ENCODE peak calls at places on chromosomes 11 and 22, in four cellular contexts. M, X, P and F are unnamed samples.

GRCh38 chr22:41603873-41604332 is 14.3 kb upstream of the PMM1 start:
- DNase-seq in X (no peak), M (no peak), P (no peak), F (no peak)

GRCh38 chr22:39932918-39933649 is 27.1 kb upstream of the TMA7B start:
- DNase-seq in P (no peak), X (no peak), M (peak; percentile 14), F (peak; percentile 53)

GRCh38 chr11:126444072-126444471 is 88.6 kb downstream of the ST3GAL4 start:
- DNase-seq in P (no peak), X (no peak), M (no peak), F (no peak)

GRCh38 chr22:27223317-27224177 is 566.2 kb downstream of the MIAT start:
- DNase-seq in P (no peak), X (no peak), M (no peak), F (no peak)

GRCh38 chr22:37820350-37820749 is 2.8 kb upstream of the GALR3 start:
- DNase-seq in M (no peak), P (no peak), X (no peak), F (no peak)

GRCh38 chr11:72575533-72576170 is 98.6 kb downstream of the PDE2A start:
- DNase-seq in P (no peak), M (no peak), X (no peak), F (peak; percentile 37)

GRCh38 chr11:114154271-114155047 is 94.9 kb downstream of the ZBTB16 start:
- DNase-seq in X (no peak), M (peak; percentile 47), P (peak; percentile 60), F (peak; percentile 29)

GRCh38 chr11:71255323-71255722 is 2.9 kb upstream of the SHANK2 start:
- DNase-seq in M (no peak), P (no peak), X (no peak), F (peak; percentile 85)

GRCh38 chr11:46387919-46388618 is 3.5 kb downstream of the CHRM4 start:
- DNase-seq in M (no peak), P (no peak), X (no peak), F (no peak)

GRCh38 chr11:36447514-36447913 is 62.6 kb downstream of the TRAF6 start:
- DNase-seq in M (no peak), P (no peak), X (no peak), F (no peak)

GRCh38 chr11:125079878-125080530 is 16.9 kb downstream of the SLC37A2 start:
- DNase-seq in M (no peak), X (no peak), P (no peak), F (no peak)

GRCh38 chr11:565921-566509 is 5.2 kb downstream of the RASSF7 start:
- DNase-seq in P (no peak), X (no peak), M (no peak), F (peak; percentile 57)

GRCh38 chr22:26086359-26086758 is 82.9 kb upstream of the SEZ6L start:
- DNase-seq in X (no peak), M (no peak), P (peak; percentile 47), F (no peak)

GRCh38 chr11:78372114-78372768 is 45.4 kb downstream of the GAB2 start:
- DNase-seq in X (no peak), P (no peak), M (no peak), F (no peak)

GRCh38 chr11:129368889-129369672 is 6.6 kb upstream of the BARX2 start:
- DNase-seq in P (no peak), M (no peak), X (no peak), F (no peak)

GRCh38 chr22:43273902-43274484 is 69.2 kb downstream of the SCUBE1 start:
- DNase-seq in X (peak; percentile 14), P (peak; percentile 58), M (peak; percentile 89), F (peak; percentile 67)

GRCh38 chr22:34966980-34967379 is 99.0 kb upstream of the ISX start:
- DNase-seq in X (no peak), M (no peak), P (no peak), F (peak; percentile 2)

GRCh38 chr22:37254206-37254866 is 10.3 kb upstream of the RAC2 start:
- DNase-seq in X (no peak), P (no peak), M (no peak), F (no peak)

GRCh38 chr11:83697518-83697917 is 411.4 kb upstream of the CCDC90B start:
- DNase-seq in P (no peak), M (no peak), X (no peak), F (no peak)

GRCh38 chr22:38176170-38176741 is 5.4 kb downstream of the PLA2G6 start:
- DNase-seq in P (peak; percentile 56), M (no peak), X (no peak), F (no peak)

GRCh38 chr22:27873476-27873875 is 45.6 kb downstream of the PITPNB start:
- DNase-seq in X (no peak), M (no peak), P (peak; percentile 43), F (no peak)

GRCh38 chr11:9001736-9002135 is 2.1 kb downstream of the NRIP3 start:
- DNase-seq in M (no peak), X (no peak), P (no peak), F (no peak)

GRCh38 chr11:111327908-111328624 is 29.7 kb downstream of the POU2AF3 start:
- DNase-seq in P (peak; percentile 24), X (no peak), M (no peak), F (no peak)

GRCh38 chr11:8015753-8016239 is 28.7 kb downstream of the EIF3F start:
- DNase-seq in P (no peak), M (no peak), X (no peak), F (no peak)

GRCh38 chr11:90134420-90135003 is at the start of gene NAALAD2:
- DNase-seq in M (peak; percentile 33), P (peak; percentile 67), X (peak; percentile 49), F (peak; percentile 90)

GRCh38 chr11:111044751-111045407 is 200.6 kb upstream of the POU2AF2 start:
- DNase-seq in M (no peak), X (no peak), P (no peak), F (no peak)

GRCh38 chr22:19717181-19717580 is 2.9 kb downstream of the SEPTIN5 start:
- DNase-seq in M (no peak), P (no peak), X (no peak), F (no peak)

GRCh38 chr11:76243648-76244285 is 37.5 kb upstream of the WNT11 start:
- DNase-seq in X (no peak), M (no peak), P (no peak), F (no peak)

GRCh38 chr11:88618716-88619462 is 281.4 kb upstream of the CTSC start:
- DNase-seq in X (no peak), M (no peak), P (no peak), F (no peak)

GRCh38 chr11:122632178-122632824 is 23.2 kb upstream of the UBASH3B start:
- DNase-seq in X (no peak), P (no peak), M (no peak), F (peak; percentile 17)

GRCh38 chr11:122642472-122642922 is 13.0 kb upstream of the UBASH3B start:
- DNase-seq in X (no peak), M (peak; percentile 27), P (no peak), F (peak; percentile 69)

GRCh38 chr11:45042560-45042959 is 91.9 kb upstream of the TP53I11 start:
- DNase-seq in X (no peak), M (no peak), P (peak; percentile 48), F (no peak)